ENCODE peak calls at places on chromosomes 11 and 22, in four cellular contexts. N is foreskin fibroblast, V is transverse colon, R is kidney. D is an unnamed sample.

GRCh38 chr11:75775056-75775455 is 6.5 kb downstream of the DGAT2 start:
- DNase-seq in R (peak), V (no peak), N (no peak), D (no peak)

GRCh38 chr11:12207384-12208150 is 97.2 kb downstream of the MICAL2 start:
- DNase-seq in R (no peak), V (peak), N (peak), D (no peak)

GRCh38 chr11:69950120-69950519 is 128.0 kb upstream of the ANO1 start:
- DNase-seq in V (peak), R (peak), N (no peak), D (no peak)

GRCh38 chr11:61545341-61545740 is 35.5 kb downstream of the SYT7 start:
- DNase-seq in V (no peak), R (no peak), N (peak), D (no peak)

GRCh38 chr22:37633082-37633692 is 6.3 kb upstream of the SH3BP1 start:
- DNase-seq in V (peak), N (no peak), R (no peak), D (no peak)

GRCh38 chr11:66100272-66101037 is 30.4 kb downstream of the PACS1 start:
- DNase-seq in V (peak), N (no peak), R (peak), D (peak)

GRCh38 chr11:66727883-66728759 is 895 bp downstream of the SPTBN2 start:
- DNase-seq in N (no peak), R (no peak), V (peak), D (no peak)

GRCh38 chr11:62889484-62890437 is 9.1 kb downstream of the SLC3A2 start:
- DNase-seq in R (no peak), N (peak), V (peak), D (no peak)

GRCh38 chr22:31800065-31800464 is 46.2 kb downstream of the DEPDC5 start:
- DNase-seq in R (no peak), V (no peak), N (peak), D (no peak)

GRCh38 chr11:120771551-120772060 is 252.3 kb upstream of the TBCEL start:
- DNase-seq in V (no peak), N (no peak), R (no peak), D (no peak)

GRCh38 chr22:22687638-22688500 is 43.5 kb downstream of the GGTLC2 start:
- DNase-seq in R (no peak), N (peak), V (peak), D (peak)

GRCh38 chr22:48778308-48779195 is 1049.1 kb downstream of the BRD1 start:
- DNase-seq in R (no peak), V (no peak), N (no peak), D (no peak)

GRCh38 chr22:46845281-46846153 is 83.1 kb downstream of the TBC1D22A start:
- DNase-seq in V (no peak), R (no peak), N (peak), D (no peak)

GRCh38 chr22:39719559-39720450 is 149.3 kb downstream of the CACNA1I start:
- DNase-seq in N (no peak), V (no peak), R (no peak), D (no peak)

GRCh38 chr22:28072066-28072465 is 153.0 kb upstream of the PITPNB start:
- DNase-seq in V (no peak), R (no peak), N (peak), D (no peak)

DNA sequence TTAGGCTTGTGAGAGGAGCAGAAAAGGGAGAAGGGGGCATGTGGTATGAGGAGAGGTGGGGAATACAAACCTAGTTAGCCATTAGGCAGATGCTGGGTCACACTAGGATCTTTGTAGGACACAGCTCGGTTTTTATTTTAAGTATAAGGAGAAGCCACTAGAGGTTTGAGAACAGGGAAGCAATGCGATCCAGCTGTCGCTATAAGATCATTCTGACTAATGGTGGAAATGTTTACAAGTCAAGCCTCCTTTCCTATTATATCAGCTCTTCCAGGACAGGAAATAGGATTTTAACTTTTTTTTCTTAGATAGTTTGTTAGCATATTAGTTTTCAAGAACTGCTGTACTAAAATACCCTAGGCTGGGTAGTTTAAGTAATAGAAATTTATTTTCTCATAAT is 609.9 kb downstream of the INSC start:
- DNase-seq in N (no peak), V (no peak), R (no peak), D (no peak)
- TF ChIP-seq CTCF in N (no peak), V (no peak), R (no peak), D (no peak)

GRCh38 chr22:35611200-35611890 is 5.8 kb downstream of the MB start:
- DNase-seq in V (no peak), N (no peak), R (peak), D (no peak)
- H3K4me3 ChIP-seq in V (no peak), N (no peak), R (no peak), D (no peak)

DNA sequence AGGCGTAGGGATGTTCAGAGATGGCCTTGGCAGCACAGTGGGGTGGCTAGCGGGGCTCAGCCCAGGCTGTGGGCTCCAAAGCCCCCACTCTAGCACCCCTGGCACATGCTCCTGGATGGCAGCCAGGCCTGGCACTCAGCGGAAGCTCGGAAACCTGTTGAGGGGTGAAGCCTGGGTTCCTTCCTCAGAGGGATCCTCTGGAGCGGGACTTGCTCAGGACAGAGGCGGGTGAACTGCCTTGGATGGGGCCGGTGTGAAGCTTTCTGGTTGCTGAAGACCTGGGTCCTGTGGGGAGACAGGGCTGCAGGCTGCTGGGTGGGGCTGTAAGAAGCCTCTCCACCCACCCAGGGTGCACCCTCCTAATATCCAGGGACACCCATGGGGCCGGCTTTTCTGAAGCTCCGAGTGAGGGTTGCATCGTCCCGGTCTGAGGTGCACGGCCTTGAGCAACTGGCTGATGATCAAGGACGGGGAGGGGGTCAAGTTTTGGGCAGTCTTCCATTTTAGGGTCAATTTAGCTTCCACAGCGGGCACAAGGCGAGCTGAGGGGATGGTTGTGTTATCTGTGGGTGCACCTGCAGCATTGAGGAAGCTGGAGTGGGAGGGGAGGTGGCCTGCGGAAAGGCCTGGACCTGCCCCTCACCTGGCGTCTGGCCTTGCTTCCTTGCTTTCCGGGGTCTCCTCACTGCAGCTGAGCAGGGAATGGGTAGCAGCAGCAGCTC is 5.2 kb downstream of the MRGPRE start:
- DNase-seq in R (peak), V (no peak), N (no peak), D (no peak)
- TF ChIP-seq CTCF in R (no peak), V (no peak), N (no peak), D (no peak)

DNA sequence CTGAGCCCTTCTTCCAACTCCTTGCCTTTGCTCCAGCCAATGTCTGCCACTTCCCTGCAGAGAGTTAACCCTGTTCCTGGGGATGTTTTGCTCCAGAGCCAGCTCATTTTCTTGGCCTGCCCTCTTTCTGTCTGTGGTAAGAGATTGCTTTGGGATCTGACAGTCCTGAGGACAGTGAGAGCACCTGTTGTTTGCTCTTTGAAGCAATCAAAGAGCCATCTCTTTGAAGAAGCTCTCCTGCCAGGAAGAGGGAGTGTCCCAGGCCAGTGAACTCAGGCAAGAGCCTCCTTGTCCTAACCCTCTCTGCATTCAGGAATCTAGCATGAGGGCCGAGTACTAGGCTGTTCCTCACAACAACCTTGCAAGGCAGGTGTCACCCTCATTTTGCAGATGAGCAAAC is 42.2 kb downstream of the TRAF6 start:
- DNase-seq in N (no peak), V (no peak), R (no peak), D (no peak)
- H3K4me3 ChIP-seq in N (no peak), V (no peak), R (no peak), D (no peak)

GRCh38 chr11:2693851-2694261 is 5.9 kb downstream of the KCNQ1OT1 start:
- DNase-seq in N (peak), R (peak), V (no peak), D (no peak)
- TF ChIP-seq CTCF in N (no peak), R (no peak), V (no peak), D (no peak)

GRCh38 chr22:49901457-49901856 is 16.8 kb downstream of the ALG12 start:
- DNase-seq in N (no peak), V (no peak), R (no peak), D (no peak)
- H3K4me3 ChIP-seq in N (no peak), V (no peak), R (no peak), D (no peak)

GRCh38 chr22:20526305-20526627 is 18.9 kb downstream of the MED15 start:
- DNase-seq in N (no peak), V (no peak), R (no peak), D (no peak)

GRCh38 chr22:20525048-20525447 is 17.6 kb downstream of the MED15 start:
- DNase-seq in R (peak), V (no peak), N (no peak), D (no peak)

GRCh38 chr22:20524004-20524481 is 16.6 kb downstream of the MED15 start:
- DNase-seq in N (peak), R (no peak), V (no peak), D (no peak)

GRCh38 chr22:20528405-20528978 is 21.1 kb downstream of the MED15 start:
- DNase-seq in N (no peak), V (no peak), R (no peak), D (no peak)

GRCh38 chr22:20526628-20527355 is 19.4 kb downstream of the MED15 start:
- DNase-seq in N (peak), R (no peak), V (no peak), D (no peak)
- TF ChIP-seq CTCF in N (peak), R (no peak), V (no peak), D (no peak)

GRCh38 chr11:118174006-118174567 is 2.4 kb downstream of the SCN2B start:
- DNase-seq in N (no peak), V (no peak), R (no peak), D (no peak)

GRCh38 chr11:118175031-118175531 is 1.4 kb downstream of the SCN2B start:
- DNase-seq in N (no peak), R (no peak), V (no peak), D (no peak)

GRCh38 chr11:118175600-118176399 is 639 bp downstream of the SCN2B start:
- DNase-seq in R (no peak), N (no peak), V (no peak), D (no peak)

GRCh38 chr11:118180300-118180703 is 3.9 kb upstream of the SCN2B start:
- DNase-seq in R (no peak), V (peak), N (peak), D (no peak)

GRCh38 chr11:118176400-118177134 is at the start of gene SCN2B:
- DNase-seq in V (no peak), R (no peak), N (no peak), D (no peak)
- H3K4me3 ChIP-seq in V (peak), R (peak), N (no peak), D (peak)